ENCODE peak calls at places on chromosome 16, in seven cellular contexts. Q is T-cell; G is esophagus squamous epithelium; W is AG09319; F is stimulated activated CD4-positive, alpha-beta T cell treated with anti-CD3 and anti-CD28 coated beads, Interleukin-4, amount 100 ng/mL, for 1 hour; N is activated naive CD8-positive, alpha-beta T cell treated with anti-CD3 and anti-CD28 coated beads for 36 hours; O is T47D. C is an unnamed sample.

GRCh38 chr16:30875881-30876791 is 17.7 kb downstream of the BCL7C start:
- DNase-seq in F (no peak), W (no peak), O (no peak), G (no peak), N (peak), Q (no peak), C (peak)

GRCh38 chr16:53071748-53072301 is 17.0 kb downstream of the CHD9 start:
- DNase-seq in Q (no peak), N (no peak), W (no peak), O (no peak), G (no peak), F (no peak), C (no peak)

GRCh38 chr16:69119536-69119935 is 12.9 kb downstream of the CHTF8 start:
- DNase-seq in O (no peak), W (no peak), Q (no peak), G (no peak), N (no peak), F (no peak), C (no peak)

GRCh38 chr16:4273858-4274291 is 1.1 kb upstream of the TFAP4 start:
- DNase-seq in F (peak), W (no peak), G (no peak), N (peak), Q (no peak), O (peak), C (peak)

GRCh38 chr16:89138843-89139520 is 32.6 kb upstream of the CDH15 start:
- DNase-seq in G (no peak), F (no peak), Q (no peak), W (no peak), O (no peak), N (no peak), C (no peak)

GRCh38 chr16:17261197-17261858 is 209.4 kb downstream of the XYLT1 start:
- DNase-seq in F (no peak), N (peak), Q (no peak), G (no peak), O (no peak), W (no peak), C (no peak)

GRCh38 chr16:524274-525011 is 3.1 kb upstream of the CAPN15 start:
- DNase-seq in G (no peak), Q (no peak), N (no peak), F (no peak), W (no peak), O (no peak), C (no peak)

GRCh38 chr16:75818491-75818890 is 92.2 kb upstream of the CPHXL start:
- DNase-seq in O (no peak), F (no peak), N (no peak), W (no peak), Q (no peak), G (no peak), C (no peak)

GRCh38 chr16:81014672-81015071 is 7.7 kb downstream of the CENPN start:
- DNase-seq in G (no peak), W (no peak), F (no peak), N (no peak), O (no peak), Q (no peak), C (no peak)

GRCh38 chr16:63361032-63361624 is 1324.9 kb upstream of the CDH8 start:
- DNase-seq in W (peak), G (no peak), Q (no peak), N (no peak), O (peak), F (no peak), C (no peak)

GRCh38 chr16:4687946-4688673 is 5.3 kb upstream of the NUDT16L1 start:
- DNase-seq in G (no peak), F (no peak), N (no peak), W (no peak), O (no peak), Q (no peak), C (no peak)

GRCh38 chr16:14640538-14640937 is 7.8 kb downstream of the BFAR start:
- DNase-seq in W (no peak), N (no peak), O (no peak), F (no peak), G (no peak), Q (no peak), C (no peak)

GRCh38 chr16:2529961-2530628 is 1.1 kb downstream of the CEMP1 start:
- DNase-seq in N (no peak), O (no peak), F (no peak), W (no peak), G (no peak), Q (no peak), C (no peak)

GRCh38 chr16:87222335-87222734 is 94.9 kb downstream of the C16orf95 start:
- DNase-seq in N (no peak), O (no peak), W (no peak), Q (no peak), G (no peak), F (no peak), C (no peak)

GRCh38 chr16:82092711-82093110 is 57.7 kb downstream of the HSD17B2 start:
- DNase-seq in Q (no peak), F (no peak), W (no peak), N (no peak), G (no peak), O (no peak), C (no peak)

GRCh38 chr16:85422374-85423185 is 190.5 kb upstream of the GSE1 start:
- DNase-seq in O (peak), N (no peak), F (no peak), W (no peak), Q (no peak), G (no peak), C (no peak)